ENCODE peak calls at places on chromosomes 5 and 9, in four cellular contexts. One of them, this sample, is unnamed.

GRCh38 chr9:20624201-20625002 is 2.1 kb upstream of the MLLT3 start:
- DNase-seq in AG09309: no peak
- DNase-seq in fibroblast of pulmonary artery: peak
- DNase-seq in GM20000: peak
- DNase-seq in this sample: peak

GRCh38 chr5:1032011-1032410 is 23.4 kb downstream of the NKD2 start:
- DNase-seq in AG09309: no peak
- DNase-seq in fibroblast of pulmonary artery: no peak
- DNase-seq in GM20000: no peak
- DNase-seq in this sample: no peak

GRCh38 chr5:56816546-56817081 is 1.3 kb downstream of the MAP3K1 start:
- DNase-seq in AG09309: no peak
- DNase-seq in fibroblast of pulmonary artery: peak
- DNase-seq in GM20000: peak
- DNase-seq in this sample: peak

GRCh38 chr5:124740055-124740454 is 6.4 kb downstream of the ZNF608 start:
- DNase-seq in AG09309: no peak
- DNase-seq in fibroblast of pulmonary artery: no peak
- DNase-seq in GM20000: no peak
- DNase-seq in this sample: no peak

GRCh38 chr5:13866792-13867191 is 77.7 kb downstream of the DNAH5 start:
- DNase-seq in AG09309: no peak
- DNase-seq in fibroblast of pulmonary artery: peak
- DNase-seq in GM20000: peak
- DNase-seq in this sample: peak

GRCh38 chr5:135538261-135538660 is 2.5 kb upstream of the NEUROG1 start:
- DNase-seq in AG09309: no peak
- DNase-seq in fibroblast of pulmonary artery: no peak
- DNase-seq in GM20000: no peak
- DNase-seq in this sample: no peak

GRCh38 chr9:5671711-5672353 is 42.9 kb downstream of the RIC1 start:
- DNase-seq in AG09309: no peak
- DNase-seq in fibroblast of pulmonary artery: no peak
- DNase-seq in GM20000: no peak
- DNase-seq in this sample: no peak

GRCh38 chr5:76376141-76376900 is 26.8 kb upstream of the IQGAP2 start:
- DNase-seq in AG09309: no peak
- DNase-seq in fibroblast of pulmonary artery: no peak
- DNase-seq in GM20000: no peak
- DNase-seq in this sample: no peak

GRCh38 chr9:89549031-89549644 is 51.2 kb upstream of the SEMA4D start:
- DNase-seq in AG09309: peak
- DNase-seq in fibroblast of pulmonary artery: peak
- DNase-seq in GM20000: peak
- DNase-seq in this sample: peak

GRCh38 chr9:42852133-42852532 is 668.7 kb downstream of the SPATA31A6 start:
- DNase-seq in AG09309: no peak
- DNase-seq in fibroblast of pulmonary artery: peak
- DNase-seq in GM20000: peak
- DNase-seq in this sample: peak

GRCh38 chr5:67942451-67942830 is 273.1 kb upstream of the PIK3R1 start:
- DNase-seq in AG09309: no peak
- DNase-seq in fibroblast of pulmonary artery: no peak
- DNase-seq in GM20000: no peak
- DNase-seq in this sample: peak

GRCh38 chr5:157750320-157750719 is 6.8 kb downstream of the LSM11 start:
- DNase-seq in AG09309: no peak
- DNase-seq in fibroblast of pulmonary artery: peak
- DNase-seq in GM20000: no peak
- DNase-seq in this sample: peak

GRCh38 chr5:157747173-157747758 is 3.8 kb downstream of the LSM11 start:
- DNase-seq in AG09309: no peak
- DNase-seq in fibroblast of pulmonary artery: no peak
- DNase-seq in GM20000: no peak
- DNase-seq in this sample: no peak

GRCh38 chr5:157749462-157749799 is 5.9 kb downstream of the LSM11 start:
- DNase-seq in AG09309: no peak
- DNase-seq in fibroblast of pulmonary artery: no peak
- DNase-seq in GM20000: no peak
- DNase-seq in this sample: no peak

GRCh38 chr5:157747766-157748700 is 4.5 kb downstream of the LSM11 start:
- DNase-seq in AG09309: no peak
- DNase-seq in fibroblast of pulmonary artery: peak
- DNase-seq in GM20000: no peak
- DNase-seq in this sample: peak

GRCh38 chr5:157748740-157749461 is 5.4 kb downstream of the LSM11 start:
- DNase-seq in AG09309: peak
- DNase-seq in fibroblast of pulmonary artery: peak
- DNase-seq in GM20000: no peak
- DNase-seq in this sample: peak
- TF ChIP-seq CTCF in AG09309: no peak
- TF ChIP-seq CTCF in fibroblast of pulmonary artery: peak
- TF ChIP-seq CTCF in GM20000: no peak
- TF ChIP-seq CTCF in this sample: peak

DNA sequence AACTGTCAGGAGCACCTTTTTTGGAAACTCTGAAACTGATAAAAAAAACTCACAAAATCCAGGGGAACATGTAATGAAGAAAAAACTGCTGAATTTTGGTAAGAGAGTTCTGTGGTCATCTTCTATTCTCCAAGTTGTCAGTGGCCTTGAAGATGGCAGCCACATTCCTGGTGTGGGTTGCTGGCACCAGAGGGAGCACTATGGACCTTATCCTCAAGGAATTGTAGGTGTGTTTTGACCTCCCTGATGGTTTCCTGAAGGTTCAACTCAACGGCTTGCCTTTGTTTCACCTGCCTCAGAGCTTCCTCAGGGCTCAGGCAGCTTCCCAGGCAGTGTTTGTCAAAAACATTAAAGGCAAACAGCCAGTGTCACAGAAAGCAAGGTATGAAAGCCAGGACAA is 2.2 kb upstream of the SLC38A9 start:
- DNase-seq in AG09309: no peak
- DNase-seq in fibroblast of pulmonary artery: no peak
- DNase-seq in GM20000: no peak
- DNase-seq in this sample: no peak
- TF ChIP-seq CTCF in AG09309: no peak
- TF ChIP-seq CTCF in fibroblast of pulmonary artery: no peak
- TF ChIP-seq CTCF in GM20000: no peak
- TF ChIP-seq CTCF in this sample: peak

DNA sequence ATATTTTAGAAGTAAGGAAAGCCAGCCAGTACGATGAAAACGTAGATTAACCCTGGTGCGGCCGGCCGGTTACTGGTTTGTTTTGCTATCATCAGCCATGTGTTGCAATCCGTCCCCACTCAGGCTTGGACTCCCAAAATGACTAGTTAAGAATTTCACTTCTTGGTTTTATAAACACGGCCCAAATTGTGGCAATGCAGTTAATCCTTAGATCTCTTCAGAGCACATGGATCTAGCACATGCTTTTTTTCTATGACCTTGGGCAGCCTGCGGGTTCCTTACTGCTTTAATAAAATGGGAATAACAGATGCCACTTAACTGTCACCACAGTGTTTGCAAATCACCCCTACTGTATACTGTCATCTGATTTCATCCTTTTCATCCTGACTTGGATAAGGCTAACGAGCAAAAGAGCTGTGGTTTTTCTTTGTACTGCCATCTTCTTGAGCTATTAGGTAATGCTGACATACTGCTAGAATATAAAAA is 1.5 kb downstream of the NDFIP1 start:
- DNase-seq in AG09309: no peak
- DNase-seq in fibroblast of pulmonary artery: peak
- DNase-seq in GM20000: peak
- DNase-seq in this sample: peak
- TF ChIP-seq CTCF in AG09309: peak
- TF ChIP-seq CTCF in fibroblast of pulmonary artery: peak
- TF ChIP-seq CTCF in GM20000: no peak
- TF ChIP-seq CTCF in this sample: peak

GRCh38 chr5:150779397-150780179 is 1.0 kb downstream of the SMIM3 start:
- DNase-seq in AG09309: no peak
- DNase-seq in fibroblast of pulmonary artery: no peak
- DNase-seq in GM20000: no peak
- DNase-seq in this sample: peak
- TF ChIP-seq CTCF in AG09309: no peak
- TF ChIP-seq CTCF in fibroblast of pulmonary artery: no peak
- TF ChIP-seq CTCF in GM20000: no peak
- TF ChIP-seq CTCF in this sample: no peak

GRCh38 chr9:135281151-135281550 is 193.7 kb downstream of the OLFM1 start:
- DNase-seq in AG09309: no peak
- DNase-seq in fibroblast of pulmonary artery: no peak
- DNase-seq in GM20000: no peak
- DNase-seq in this sample: no peak
- TF ChIP-seq CTCF in AG09309: no peak
- TF ChIP-seq CTCF in fibroblast of pulmonary artery: no peak
- TF ChIP-seq CTCF in GM20000: no peak
- TF ChIP-seq CTCF in this sample: no peak

DNA sequence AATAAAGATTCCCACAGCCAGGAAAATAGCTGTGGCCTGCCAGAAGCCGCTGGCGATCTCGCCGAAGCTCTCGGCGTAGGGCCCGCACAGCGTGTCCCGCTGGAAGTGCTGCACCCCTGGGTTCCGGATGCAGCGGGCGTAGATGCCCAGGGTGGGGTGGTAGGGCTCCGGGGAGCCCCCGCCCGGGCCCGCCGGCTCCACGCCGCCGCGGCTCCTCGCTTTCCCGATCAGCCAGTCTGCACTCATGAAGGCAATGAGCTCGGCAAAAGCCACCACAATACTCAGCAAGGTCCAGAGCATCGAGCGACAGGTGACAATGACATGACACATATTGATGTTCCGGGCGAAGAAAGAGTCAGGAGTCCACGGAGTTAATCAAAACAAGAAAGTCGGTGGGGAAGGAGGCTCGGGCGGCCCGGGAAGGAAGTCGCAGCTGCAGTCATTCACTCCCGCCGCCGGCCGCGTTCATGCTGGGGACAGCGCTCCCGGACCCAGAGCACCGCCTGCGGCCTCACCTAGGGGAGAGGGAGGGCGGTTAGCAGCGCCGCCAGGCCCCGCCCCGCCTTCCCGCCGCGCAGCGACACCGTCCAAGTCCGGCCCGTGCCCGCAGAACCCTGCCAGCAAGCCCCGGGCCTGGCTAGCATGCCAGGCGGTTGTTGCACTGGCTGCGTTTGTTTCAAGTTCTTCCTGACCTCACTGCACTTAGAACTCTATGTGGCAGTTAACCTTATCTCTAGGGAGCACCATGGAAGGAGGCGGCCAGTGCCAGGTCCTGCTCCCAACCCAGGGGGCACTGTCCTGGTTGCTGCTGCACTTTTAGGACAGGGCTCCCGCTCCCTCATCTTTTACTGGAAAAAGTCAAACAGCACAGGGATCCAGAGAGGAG is 138.4 kb downstream of the LHFPL2 start:
- DNase-seq in AG09309: no peak
- DNase-seq in fibroblast of pulmonary artery: peak
- DNase-seq in GM20000: peak
- DNase-seq in this sample: no peak
- TF ChIP-seq CTCF in AG09309: no peak
- TF ChIP-seq CTCF in fibroblast of pulmonary artery: peak
- TF ChIP-seq CTCF in GM20000: no peak
- TF ChIP-seq CTCF in this sample: peak

DNA sequence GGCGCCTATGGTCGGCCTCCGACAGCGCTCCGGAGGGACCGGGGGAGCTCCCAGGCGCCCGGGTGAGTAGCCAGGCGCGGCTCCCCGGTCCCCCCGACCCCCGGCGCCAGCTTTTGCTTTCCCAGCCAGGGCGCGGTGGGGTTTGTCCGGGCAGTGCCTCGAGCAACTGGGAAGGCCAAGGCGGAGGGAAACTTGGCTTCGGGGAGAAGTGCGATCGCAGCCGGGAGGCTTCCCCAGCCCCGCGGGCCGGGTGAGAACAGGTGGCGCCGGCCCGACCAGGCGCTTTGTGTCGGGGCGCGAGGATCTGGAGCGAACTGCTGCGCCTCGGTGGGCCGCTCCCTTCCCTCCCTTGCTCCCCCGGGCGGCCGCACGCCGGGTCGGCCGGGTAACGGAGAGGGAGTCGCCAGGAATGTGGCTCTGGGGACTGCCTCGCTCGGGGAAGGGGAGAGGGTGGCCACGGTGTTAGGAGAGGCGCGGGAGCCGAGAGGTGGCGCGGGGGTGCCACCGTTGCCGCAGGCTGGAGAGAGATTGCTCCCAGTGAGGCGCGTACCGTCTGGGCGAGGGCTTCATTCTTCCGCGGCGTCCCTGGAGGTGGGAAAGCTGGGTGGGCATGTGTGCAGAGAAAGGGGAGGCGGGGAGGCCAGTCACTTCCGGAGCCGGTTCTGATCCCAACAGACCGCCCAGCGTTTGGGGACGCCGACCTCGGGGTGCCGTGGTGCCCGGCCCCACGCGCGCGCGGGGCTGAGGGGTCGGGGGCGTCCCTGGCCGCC is 564 bp downstream of the DAPK1 start:
- DNase-seq in AG09309: no peak
- DNase-seq in fibroblast of pulmonary artery: peak
- DNase-seq in GM20000: peak
- DNase-seq in this sample: peak
- TF ChIP-seq CTCF in AG09309: peak
- TF ChIP-seq CTCF in fibroblast of pulmonary artery: no peak
- TF ChIP-seq CTCF in GM20000: no peak
- TF ChIP-seq CTCF in this sample: no peak

GRCh38 chr9:77651203-77651602 is 3.1 kb upstream of the GNA14 start:
- DNase-seq in AG09309: no peak
- DNase-seq in fibroblast of pulmonary artery: no peak
- DNase-seq in GM20000: no peak
- DNase-seq in this sample: no peak

GRCh38 chr9:77647659-77648457 is at the start of gene GNA14:
- DNase-seq in AG09309: no peak
- DNase-seq in fibroblast of pulmonary artery: peak
- DNase-seq in GM20000: no peak
- DNase-seq in this sample: no peak

GRCh38 chr9:77648458-77649108 is 461 bp upstream of the GNA14 start:
- DNase-seq in AG09309: no peak
- DNase-seq in fibroblast of pulmonary artery: peak
- DNase-seq in GM20000: no peak
- DNase-seq in this sample: no peak

GRCh38 chr9:77647267-77647658 is 859 bp downstream of the GNA14 start:
- DNase-seq in AG09309: no peak
- DNase-seq in fibroblast of pulmonary artery: no peak
- DNase-seq in GM20000: no peak
- DNase-seq in this sample: no peak

DNA sequence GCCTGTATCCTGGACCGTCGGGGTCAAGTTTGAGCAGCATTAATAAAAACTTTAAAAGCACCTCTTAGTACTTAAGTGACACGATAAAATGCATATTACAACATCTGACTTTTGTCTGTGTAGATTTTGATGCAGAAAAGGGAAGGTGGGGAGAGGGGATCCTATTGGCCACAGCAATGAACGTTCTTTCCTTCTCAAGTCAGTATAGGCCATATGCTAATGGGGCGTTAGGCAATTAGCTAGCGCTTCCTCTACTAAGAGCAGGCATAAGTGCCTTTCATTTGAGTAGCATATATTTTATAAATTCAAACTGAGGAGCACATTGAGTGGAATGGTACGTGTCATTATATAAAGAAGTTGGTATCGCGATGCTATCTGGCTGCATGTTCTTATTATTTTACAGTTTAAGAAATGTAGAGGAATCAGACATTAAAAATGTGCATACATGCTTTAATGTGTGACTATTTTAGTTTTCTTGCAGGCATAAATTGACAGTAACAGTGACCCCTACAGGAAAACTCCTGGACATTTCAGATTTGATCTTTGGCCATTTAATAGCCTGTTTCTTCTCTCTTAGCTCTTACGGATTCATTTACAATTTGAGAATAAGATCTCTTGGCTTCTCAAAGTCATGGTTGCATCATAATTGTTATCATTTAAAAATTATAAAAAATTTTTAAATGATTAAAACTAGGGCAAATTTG is 1.1 kb upstream of the GNA14 start:
- DNase-seq in AG09309: no peak
- DNase-seq in fibroblast of pulmonary artery: peak
- DNase-seq in GM20000: no peak
- DNase-seq in this sample: peak
- TF ChIP-seq CTCF in AG09309: peak
- TF ChIP-seq CTCF in fibroblast of pulmonary artery: peak
- TF ChIP-seq CTCF in GM20000: no peak
- TF ChIP-seq CTCF in this sample: peak